ENCODE peak calls at places on chromosomes 3 and 15, in nine cellular contexts. D is SK-N-SH, J is sigmoid colon, H is breast epithelium, O is Panc1, L is spleen, V is K562, I is GM23338, Q is H1. K is an unnamed sample.

GRCh38 chr3:193863657-193864323 is 270.8 kb downstream of the OPA1 start:
- DNase-seq in O (no peak), J (peak; percentile 75), L (no peak), Q (no peak), V (no peak), D (no peak), H (no peak), I (no peak), K (peak; percentile 53)

GRCh38 chr3:155946178-155946577 is 75.7 kb downstream of the GMPS start:
- DNase-seq in J (no peak), D (no peak), O (peak; percentile 25), I (no peak), L (no peak), Q (no peak), V (no peak), H (no peak), K (no peak)

GRCh38 chr3:29381595-29381994 is 100.7 kb downstream of the RBMS3 start:
- DNase-seq in I (no peak), L (no peak), J (no peak), V (no peak), D (no peak), Q (no peak), O (no peak), H (no peak), K (no peak)

GRCh38 chr15:25181290-25182097 is 226.7 kb downstream of the SNRPN start:
- DNase-seq in V (no peak), O (no peak), H (peak; percentile 14), L (peak; percentile 58), J (peak; percentile 46), I (no peak), D (no peak), Q (no peak), K (no peak)

GRCh38 chr3:179244874-179245273 is 6.0 kb downstream of the KCNMB3 start:
- DNase-seq in H (no peak), J (no peak), V (no peak), I (peak; percentile 32), O (no peak), L (no peak), D (no peak), Q (no peak), K (no peak)

GRCh38 chr3:114928989-114929620 is 218.0 kb downstream of the ZBTB20 start:
- DNase-seq in H (no peak), L (no peak), O (no peak), D (no peak), J (no peak), Q (no peak), V (no peak), I (no peak), K (no peak)

GRCh38 chr15:99983894-99984293 is 250.7 kb upstream of the LYSMD4 start:
- DNase-seq in H (no peak), Q (no peak), V (no peak), I (peak; percentile 52), O (no peak), L (no peak), J (no peak), D (no peak), K (no peak)

GRCh38 chr15:49863431-49864205 is 242.8 kb downstream of the DTWD1 start:
- DNase-seq in O (no peak), H (no peak), Q (no peak), V (no peak), D (no peak), I (no peak), J (no peak), L (no peak), K (no peak)

GRCh38 chr3:107524214-107525100 is 1.7 kb downstream of the BBX start:
- DNase-seq in I (peak; percentile 59), L (peak; percentile 90), H (peak; percentile 39), J (peak; percentile 77), D (peak; percentile 82), O (no peak), V (peak; percentile 38), Q (no peak), K (peak; percentile 69)

GRCh38 chr15:80630981-80631380 is 64.1 kb upstream of the ABHD17C start:
- DNase-seq in O (no peak), Q (no peak), J (no peak), L (no peak), V (no peak), I (no peak), H (no peak), D (no peak), K (no peak)

DNA sequence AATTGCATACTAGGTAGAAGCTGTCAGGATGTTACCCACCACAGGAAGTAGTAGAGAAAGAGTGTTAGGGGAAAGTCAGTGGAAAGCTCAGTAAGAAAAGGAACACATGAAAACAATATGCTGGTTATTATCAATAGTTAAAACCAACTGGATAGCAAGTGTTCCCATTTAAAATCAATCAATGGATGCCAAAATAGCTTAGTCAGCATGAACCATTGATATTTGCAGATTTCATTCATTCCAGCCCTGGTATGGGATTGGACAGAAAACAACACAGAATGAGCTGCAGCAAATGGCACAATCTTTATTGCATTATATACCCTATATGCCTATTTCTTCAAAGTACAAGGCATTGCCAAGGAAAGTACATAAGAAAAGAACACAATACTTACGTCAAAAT is 293.7 kb downstream of the EPHA6 start:
- DNase-seq in I (no peak), H (no peak), O (no peak), V (no peak), D (no peak), L (no peak), Q (no peak), J (no peak), K (no peak)
- TF ChIP-seq POLR2AphosphoS5 in I (no peak), H (no peak), O (no peak), V (no peak), D (no peak), L (no peak), Q (no peak), J (no peak), K (no peak)

GRCh38 chr3:149343951-149344350 is 10.5 kb upstream of the TM4SF18 start:
- DNase-seq in J (no peak), L (no peak), Q (no peak), V (peak; percentile 13), O (no peak), D (peak; percentile 10), H (no peak), I (peak; percentile 52), K (no peak)

GRCh38 chr3:149339931-149340309 is 6.5 kb upstream of the TM4SF18 start:
- DNase-seq in O (peak; percentile 99), L (peak; percentile 83), Q (peak; percentile 58), H (peak; percentile 84), J (peak; percentile 85), I (peak; percentile 66), D (no peak), V (no peak), K (peak; percentile 63)

GRCh38 chr3:149336925-149337324 is 3.5 kb upstream of the TM4SF18 start:
- DNase-seq in J (no peak), I (no peak), O (no peak), V (no peak), H (no peak), Q (no peak), D (no peak), L (no peak), K (no peak)

GRCh38 chr3:149340310-149340933 is 7.0 kb upstream of the TM4SF18 start:
- DNase-seq in O (no peak), D (no peak), I (no peak), J (no peak), L (no peak), H (no peak), Q (no peak), V (no peak), K (no peak)

DNA sequence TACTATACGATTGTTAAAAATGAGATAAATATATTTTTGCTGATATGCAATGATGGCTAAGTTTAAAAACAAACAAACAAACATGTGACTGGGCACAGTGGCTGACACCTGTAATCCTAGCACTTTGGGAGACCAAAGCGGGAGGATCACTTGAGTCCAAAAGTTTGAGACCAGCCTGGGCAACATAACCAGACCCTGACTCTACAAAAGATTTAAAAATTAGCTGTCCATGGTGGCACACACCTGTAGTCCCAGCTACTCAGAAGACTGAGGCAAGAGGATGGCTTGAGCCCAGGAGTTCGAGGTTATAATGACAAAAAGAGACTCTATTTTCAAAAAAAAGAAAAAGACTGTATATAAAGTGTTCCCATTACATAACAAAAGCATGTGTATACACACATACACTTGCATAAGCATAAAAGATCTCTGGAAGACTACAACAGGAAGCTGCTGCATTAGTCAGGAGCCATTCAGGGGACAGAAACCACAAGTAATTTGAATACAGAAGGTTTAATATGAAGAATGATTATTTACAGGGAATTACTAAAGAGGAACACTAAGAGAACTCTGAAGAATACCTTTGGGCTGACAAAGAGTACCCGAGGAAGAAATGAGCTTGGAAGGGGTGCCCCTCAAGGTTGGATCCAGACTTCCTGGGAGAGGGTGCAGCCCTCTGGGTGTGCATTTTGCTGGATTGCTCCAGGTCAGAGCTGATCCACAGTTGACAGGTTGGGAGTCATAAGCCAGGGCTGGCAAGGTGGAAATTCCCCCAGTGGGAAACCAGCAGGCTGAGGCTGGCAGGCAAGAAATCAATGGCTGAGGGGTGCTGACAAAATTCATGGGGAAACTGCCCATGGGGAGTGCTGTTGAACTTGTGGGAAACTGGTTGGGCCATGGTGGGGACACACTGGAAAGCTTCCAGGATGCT is 9.2 kb upstream of the TM4SF18 start:
- DNase-seq in V (no peak), J (no peak), H (no peak), O (no peak), D (no peak), I (no peak), L (no peak), Q (no peak), K (no peak)
- TF ChIP-seq POLR2AphosphoS5 in V (no peak), J (no peak), H (no peak), O (no peak), D (no peak), I (no peak), L (no peak), Q (no peak), K (no peak)

GRCh38 chr3:13025090-13025489 is 48.1 kb downstream of the IQSEC1 start:
- DNase-seq in H (no peak), J (no peak), I (no peak), Q (no peak), V (no peak), L (peak; percentile 63), D (no peak), O (peak; percentile 7), K (no peak)

GRCh38 chr3:13021934-13022265 is 51.3 kb downstream of the IQSEC1 start:
- DNase-seq in O (no peak), I (no peak), H (no peak), L (peak; percentile 82), J (no peak), V (no peak), D (no peak), Q (no peak), K (no peak)

GRCh38 chr3:13022348-13023250 is 50.6 kb downstream of the IQSEC1 start:
- DNase-seq in I (peak; percentile 62), H (peak; percentile 57), D (peak; percentile 90), J (peak; percentile 89), Q (peak; percentile 31), L (peak; percentile 89), O (no peak), V (peak; percentile 61), K (no peak)

GRCh38 chr3:13024274-13024863 is 48.9 kb downstream of the IQSEC1 start:
- DNase-seq in H (no peak), D (no peak), Q (no peak), V (no peak), I (no peak), J (no peak), O (no peak), L (no peak), K (no peak)

GRCh38 chr3:13023251-13024055 is 49.8 kb downstream of the IQSEC1 start:
- DNase-seq in V (no peak), H (no peak), I (no peak), L (peak; percentile 70), O (no peak), J (no peak), Q (no peak), D (no peak), K (no peak)
- TF ChIP-seq POLR2AphosphoS5 in V (no peak), H (no peak), I (no peak), L (no peak), O (no peak), J (no peak), Q (no peak), D (no peak), K (no peak)

GRCh38 chr3:7487763-7488162 is 626.8 kb downstream of the GRM7 start:
- DNase-seq in V (no peak), H (no peak), I (no peak), D (no peak), J (no peak), L (no peak), O (no peak), Q (no peak), K (no peak)
- TF ChIP-seq POLR2AphosphoS5 in V (no peak), H (no peak), I (no peak), D (no peak), J (no peak), L (no peak), O (no peak), Q (no peak), K (no peak)